ENCODE peak calls at places on chromosomes 11 and 22, in five cellular contexts. Y is fibroblast of lung; K is breast epithelium; S is CD8-positive, alpha-beta T cell; B is suprapubic skin. M is an unnamed sample.
A peak's percentile ranks its signal among the peaks of the same experiment; 100 is the strongest.

GRCh38 chr22:28023774-28024173 is 104.7 kb upstream of the PITPNB start:
- DNase-seq in B (peak; percentile 13), K (no peak), Y (no peak), S (no peak), M (no peak)

GRCh38 chr11:73274722-73275380 is 2.7 kb downstream of the P2RY6 start:
- DNase-seq in S (no peak), B (peak; percentile 76), K (no peak), Y (no peak), M (no peak)

GRCh38 chr22:26239561-26239960 is 70.3 kb downstream of the SEZ6L start:
- DNase-seq in S (no peak), K (no peak), Y (peak; percentile 1), B (no peak), M (no peak)

GRCh38 chr11:123195182-123196059 is at the start of gene CLMP:
- DNase-seq in Y (peak; percentile 77), S (no peak), B (no peak), K (peak; percentile 61), M (peak; percentile 66)

GRCh38 chr11:97937501-97937900 is 1083.2 kb upstream of the CNTN5 start:
- DNase-seq in S (no peak), Y (peak; percentile 78), B (no peak), K (no peak), M (peak; percentile 43)

GRCh38 chr11:28048812-28049211 is 59.1 kb downstream of the KIF18A start:
- DNase-seq in Y (no peak), S (no peak), K (no peak), B (no peak), M (no peak)

GRCh38 chr11:13343931-13344717 is 66.5 kb downstream of the BMAL1 start:
- DNase-seq in K (peak; percentile 76), Y (peak; percentile 67), B (peak; percentile 69), S (peak; percentile 47), M (peak; percentile 84)

GRCh38 chr11:63510360-63511130 is 4.7 kb downstream of the LGALS12 start:
- DNase-seq in K (no peak), B (no peak), Y (peak; percentile 63), S (no peak), M (peak; percentile 61)

GRCh38 chr11:64447717-64448598 is 89.0 kb downstream of the RPS6KA4 start:
- DNase-seq in Y (peak; percentile 13), K (no peak), B (no peak), S (no peak), M (peak; percentile 12)

GRCh38 chr22:27845603-27846100 is 44.1 kb upstream of the MN1 start:
- DNase-seq in B (peak; percentile 18), S (no peak), Y (no peak), K (no peak), M (no peak)

GRCh38 chr11:59503276-59503675 is at the start of gene OR4D11:
- DNase-seq in B (no peak), K (no peak), S (no peak), Y (no peak), M (no peak)

GRCh38 chr11:129881570-129882170 is 13.7 kb downstream of the NFRKB start:
- DNase-seq in B (no peak), S (peak; percentile 16), Y (peak; percentile 20), K (no peak), M (peak; percentile 42)

GRCh38 chr11:86160546-86161149 is 83.9 kb upstream of the EED start:
- DNase-seq in S (no peak), Y (peak; percentile 76), K (no peak), B (no peak), M (peak; percentile 31)

GRCh38 chr11:73597340-73597955 is 464 bp downstream of the FAM168A start:
- DNase-seq in Y (no peak), K (no peak), B (no peak), S (no peak), M (no peak)

GRCh38 chr11:117315285-117316196 is 515 bp downstream of the BACE1 start:
- DNase-seq in Y (peak; percentile 10), K (no peak), S (no peak), B (no peak), M (no peak)

GRCh38 chr11:21604564-21604963 is 588.3 kb upstream of the ANO5 start:
- DNase-seq in B (no peak), Y (no peak), S (no peak), K (no peak), M (no peak)

GRCh38 chr11:57462597-57462996 is 2.3 kb downstream of the RTN4RL2 start:
- DNase-seq in Y (no peak), K (no peak), B (no peak), S (no peak), M (no peak)

GRCh38 chr22:20000246-20001081 is 16.2 kb downstream of the ARVCF start:
- DNase-seq in K (no peak), Y (no peak), S (no peak), B (no peak), M (no peak)

GRCh38 chr11:112412383-112412782 is 151.7 kb upstream of the PLET1 start:
- DNase-seq in S (no peak), B (no peak), Y (no peak), K (no peak), M (no peak)

GRCh38 chr11:121341609-121342008 is 49.0 kb downstream of the SC5D start:
- DNase-seq in B (no peak), K (no peak), Y (no peak), S (no peak), M (no peak)

GRCh38 chr22:48482771-48483170 is 1344.9 kb downstream of the BRD1 start:
- DNase-seq in K (no peak), Y (no peak), B (no peak), S (no peak), M (no peak)

DNA sequence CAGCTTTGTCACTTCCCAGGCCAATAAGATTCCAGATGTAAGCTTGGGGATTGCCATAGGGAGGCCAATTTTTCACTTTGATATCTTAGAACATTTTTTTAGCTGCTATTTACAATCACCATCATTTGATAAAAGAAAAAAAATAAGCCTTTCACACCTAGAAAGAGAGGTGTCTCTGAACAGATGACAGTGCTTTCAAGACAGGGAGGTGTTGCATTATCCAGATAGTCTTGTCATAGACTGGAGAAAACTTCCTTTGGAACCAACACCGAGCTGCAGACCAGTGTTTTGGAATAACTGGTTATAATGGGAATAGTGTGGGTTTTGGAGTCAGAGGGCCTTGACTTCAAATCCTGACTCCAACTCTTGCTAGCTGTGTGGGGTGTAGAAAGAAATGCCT is 101.0 kb downstream of the SLC1A2 start:
- DNase-seq in S (no peak), B (no peak), Y (no peak), K (no peak), M (no peak)
- TF ChIP-seq CTCF in S (no peak), B (no peak), Y (no peak), K (no peak), M (no peak)

GRCh38 chr11:7672960-7673723 is at the start of gene CYB5R2:
- DNase-seq in S (no peak), B (no peak), K (peak; percentile 81), Y (peak; percentile 16), M (peak; percentile 53)
- H3K4me3 ChIP-seq in S (peak within 1 kb of the TSS; percentile 39), B (peak within 1 kb of the TSS; percentile 52), K (peak within 1 kb of the TSS; percentile 85), Y (peak within 1 kb of the TSS; percentile 40), M (peak within 1 kb of the TSS; percentile 53)

DNA sequence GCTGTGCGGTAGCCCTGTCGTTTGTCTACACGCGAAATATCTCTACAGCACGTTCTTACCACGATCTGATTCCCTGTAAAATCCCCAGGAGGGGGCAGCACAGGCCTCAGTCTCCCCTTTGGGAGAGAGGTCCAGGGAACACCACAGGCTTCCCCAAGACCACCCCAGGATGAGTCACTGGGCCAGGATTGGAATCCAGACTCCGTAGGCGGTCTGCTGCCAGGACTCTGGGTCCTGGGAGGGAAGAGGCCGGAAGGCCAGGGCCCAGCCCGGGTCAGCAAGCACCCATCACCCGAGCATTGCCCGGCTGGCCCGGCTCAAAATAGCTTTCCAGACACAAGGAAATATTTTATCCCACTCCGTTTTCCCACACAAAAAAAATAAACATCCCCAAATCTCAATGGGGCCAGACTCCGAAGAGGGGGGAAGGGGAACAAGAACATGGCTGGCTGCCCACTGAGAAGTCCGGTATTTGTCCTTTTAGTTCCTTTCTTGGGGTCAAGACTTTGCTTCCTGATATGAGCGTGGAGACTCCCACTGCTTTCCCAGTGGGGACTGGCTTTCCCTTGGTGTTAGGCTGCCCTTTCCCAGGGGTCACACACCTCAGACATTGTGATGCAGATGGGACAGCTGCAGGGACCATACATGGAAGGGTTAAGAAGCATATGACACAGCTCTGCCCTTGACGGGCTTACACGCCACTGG is 91.3 kb downstream of the LRRC32 start:
- DNase-seq in Y (no peak), S (no peak), B (no peak), K (no peak), M (peak; percentile 87)
- TF ChIP-seq CTCF in Y (peak; percentile 27), S (no peak), B (no peak), K (no peak), M (peak; percentile 45)

GRCh38 chr22:50481440-50482106 is at the start of gene ADM2:
- DNase-seq in K (no peak), B (no peak), S (peak; percentile 50), Y (no peak), M (peak; percentile 26)
- H3K4me3 ChIP-seq in K (peak within 1 kb of the TSS; percentile 85), B (peak within 1 kb of the TSS; percentile 54), S (peak within 1 kb of the TSS; percentile 45), Y (no peak within 1 kb of the TSS), M (peak within 1 kb of the TSS; percentile 67)

GRCh38 chr11:37449146-37449545 is 851.1 kb upstream of the RAG2 start:
- DNase-seq in K (no peak), Y (peak; percentile 49), S (no peak), B (no peak), M (peak; percentile 77)
- TF ChIP-seq CTCF in K (peak; percentile 15), Y (peak; percentile 63), S (no peak), B (no peak), M (peak; percentile 46)

DNA sequence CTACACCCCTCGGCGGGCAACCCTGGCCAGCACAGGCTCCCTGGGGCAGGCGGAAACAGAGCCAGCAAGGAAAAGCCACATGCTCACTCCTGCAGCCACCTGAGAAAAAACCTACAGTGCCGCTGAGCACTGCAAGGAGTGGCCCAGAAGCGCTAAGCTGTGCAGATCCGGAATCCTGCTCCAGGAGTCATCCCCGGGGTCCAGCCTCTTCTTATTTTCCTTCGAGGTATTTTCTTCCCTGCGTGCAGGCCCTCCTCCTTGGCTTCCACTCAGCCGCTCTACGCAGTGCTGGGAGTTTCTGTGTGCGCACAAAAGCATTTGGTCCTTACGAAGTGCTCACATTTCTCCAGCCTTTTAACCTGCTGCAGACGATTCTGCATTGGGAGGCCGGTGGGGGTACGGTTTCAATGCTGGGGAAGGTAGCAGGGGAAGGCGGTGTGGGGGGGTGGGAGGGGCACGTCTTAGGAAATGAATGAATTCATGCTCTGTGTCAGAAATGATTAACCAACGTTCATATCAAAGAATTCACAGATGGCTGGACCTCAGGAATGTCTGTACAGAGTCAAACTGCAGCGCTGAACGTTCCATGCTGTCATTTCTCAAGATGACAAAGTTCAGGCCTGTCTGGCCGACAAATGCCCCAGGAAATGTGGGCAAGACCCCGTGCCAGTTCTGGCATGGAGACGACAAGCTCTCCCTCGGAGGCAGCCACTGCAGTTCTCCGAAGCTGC is 81.2 kb downstream of the TRMU start:
- DNase-seq in Y (peak; percentile 96), S (no peak), B (no peak), K (no peak), M (peak; percentile 12)
- H3K4me3 ChIP-seq in Y (no peak overlapping the region), S (no peak overlapping the region), B (no peak overlapping the region), K (no peak overlapping the region), M (no peak overlapping the region)

GRCh38 chr11:34356130-34356529 is 1.7 kb downstream of the ABTB2 start:
- DNase-seq in K (no peak), S (no peak), Y (no peak), B (no peak), M (no peak)
- TF ChIP-seq CTCF in K (no peak), S (no peak), Y (no peak), B (no peak), M (no peak)